ENCODE peak calls at places on chromosomes 12 and 14, in nine cellular contexts. H, J, X, P, C, I, O, A and E are unnamed samples.
A peak's percentile ranks its signal among the peaks of the same experiment; 100 is the strongest.

GRCh38 chr14:101072531-101072930 is 169.0 kb upstream of the RTL1 start:
- DNase-seq in A (peak; percentile 45), J (no peak), I (peak; percentile 8), H (no peak), C (no peak), O (no peak), X (peak; percentile 44), P (no peak), E (no peak)

GRCh38 chr12:26936559-26937442 is 980 bp downstream of the INTS13 start:
- DNase-seq in O (no peak), C (no peak), A (no peak), J (no peak), H (no peak), X (no peak), I (no peak), P (no peak), E (no peak)

GRCh38 chr14:78319411-78319810 is 149.2 kb downstream of the NRXN3 start:
- DNase-seq in H (no peak), J (no peak), O (no peak), I (no peak), P (no peak), X (no peak), C (no peak), A (no peak), E (no peak)

GRCh38 chr14:38056270-38056669 is 151.4 kb upstream of the SSTR1 start:
- DNase-seq in X (no peak), H (no peak), O (no peak), I (no peak), A (no peak), P (peak; percentile 9), C (no peak), J (no peak), E (no peak)

GRCh38 chr12:52631676-52632459 is 13.5 kb upstream of the KRT73 start:
- DNase-seq in C (no peak), A (peak; percentile 28), P (no peak), X (no peak), O (no peak), H (no peak), J (no peak), I (no peak), E (no peak)

GRCh38 chr12:7017870-7018349 is 366 bp downstream of the LPCAT3 start:
- DNase-seq in A (no peak), P (no peak), H (peak; percentile 20), O (no peak), C (no peak), J (no peak), I (no peak), X (peak; percentile 52), E (no peak)

GRCh38 chr12:4535871-4536270 is 2.8 kb upstream of the RAD51AP1 start:
- DNase-seq in C (no peak), I (no peak), P (no peak), A (no peak), J (no peak), O (no peak), H (no peak), X (no peak), E (no peak)

GRCh38 chr14:32403688-32404087 is 74.6 kb downstream of the AKAP6 start:
- DNase-seq in C (no peak), H (no peak), O (no peak), I (no peak), X (no peak), P (no peak), A (no peak), J (no peak), E (no peak)

GRCh38 chr14:55533960-55534359 is 46.0 kb upstream of the KTN1 start:
- DNase-seq in C (no peak), P (no peak), A (no peak), O (no peak), I (no peak), X (no peak), H (no peak), J (no peak), E (no peak)

GRCh38 chr12:63223128-63223527 is 72.1 kb upstream of the AVPR1A start:
- DNase-seq in X (no peak), J (no peak), P (no peak), A (no peak), H (no peak), O (no peak), C (no peak), I (no peak), E (no peak)

GRCh38 chr14:74573421-74574091 is 38.5 kb downstream of the LTBP2 start:
- DNase-seq in O (no peak), J (no peak), A (no peak), P (no peak), H (no peak), I (no peak), C (no peak), X (no peak), E (no peak)

GRCh38 chr14:105023791-105024480 is 3.1 kb upstream of the CDCA4 start:
- DNase-seq in J (no peak), X (no peak), O (no peak), H (no peak), C (no peak), A (no peak), I (no peak), P (no peak), E (no peak)

GRCh38 chr14:65958664-65959562 is 527.3 kb upstream of the CCDC196 start:
- DNase-seq in P (peak; percentile 62), I (no peak), A (no peak), O (no peak), J (no peak), X (no peak), C (no peak), H (no peak), E (no peak)

GRCh38 chr12:25377475-25378179 is 126.9 kb upstream of the KRAS start:
- DNase-seq in O (no peak), H (no peak), C (peak; percentile 63), X (no peak), A (no peak), I (no peak), P (no peak), J (no peak), E (no peak)

GRCh38 chr12:108640802-108641445 is 7.2 kb upstream of the SELPLG start:
- DNase-seq in J (no peak), P (no peak), H (no peak), I (no peak), O (peak; percentile 65), C (no peak), X (no peak), A (peak; percentile 69), E (no peak)

DNA sequence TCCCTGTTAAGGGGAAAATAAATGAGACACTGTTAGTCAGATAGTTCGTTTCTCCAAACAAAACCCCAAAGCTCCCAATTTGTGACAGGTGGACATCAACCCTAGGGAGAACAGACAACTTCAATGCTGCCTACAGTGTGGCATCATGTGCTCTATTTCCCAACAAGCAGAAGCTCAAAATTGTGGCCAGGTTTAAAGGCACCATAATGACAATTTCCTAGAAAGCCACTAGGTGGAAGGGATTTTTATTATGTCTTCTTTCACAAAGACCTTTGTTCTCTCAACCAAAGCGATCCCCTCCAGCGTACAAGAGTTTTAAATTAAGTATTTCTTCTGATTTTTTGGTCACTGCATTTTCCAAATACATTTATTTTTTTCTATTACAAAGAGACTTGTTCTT is 88.0 kb upstream of the MBIP start:
- DNase-seq in J (no peak), A (no peak), C (no peak), I (no peak), H (no peak), O (no peak), P (no peak), X (no peak), E (no peak)
- TF ChIP-seq CTCF in J (no peak), A (no peak), C (no peak), I (no peak), H (no peak), O (no peak), P (peak; percentile 6), X (no peak), E (no peak)

DNA sequence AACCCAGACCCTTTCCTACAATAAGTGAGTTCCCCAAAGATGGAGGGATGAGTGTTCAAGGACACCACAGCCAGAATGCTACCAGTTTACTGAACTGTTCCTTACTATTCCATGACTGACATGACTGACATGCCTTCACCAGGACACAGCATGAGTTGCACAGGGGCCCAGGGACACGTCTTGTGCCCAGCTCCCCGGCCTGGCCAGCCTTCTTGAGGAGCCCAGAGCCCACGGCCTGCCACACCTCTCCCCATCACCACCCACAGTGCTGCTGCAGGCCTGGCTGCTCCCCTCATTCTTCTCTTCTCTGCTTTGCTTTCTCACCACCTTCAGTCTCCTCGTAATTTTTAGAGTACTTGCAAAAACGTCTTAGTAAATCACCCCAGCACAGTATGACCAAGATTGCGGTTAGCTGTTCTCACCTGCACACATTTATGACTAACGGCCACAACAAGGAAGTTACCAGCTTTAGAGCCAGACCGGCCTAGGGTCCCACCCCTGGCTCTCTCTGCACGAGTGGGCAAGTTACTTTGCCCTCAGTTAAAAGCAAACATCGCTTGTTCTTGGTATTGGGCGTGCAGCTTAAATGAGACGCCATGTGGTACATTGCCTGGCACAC is 18.5 kb downstream of the PPP2R5E start:
- DNase-seq in I (no peak), X (no peak), A (no peak), C (no peak), J (no peak), H (no peak), P (no peak), O (no peak), E (no peak)
- TF ChIP-seq CTCF in I (no peak), X (no peak), A (no peak), C (no peak), J (no peak), H (no peak), P (no peak), O (no peak), E (no peak)

GRCh38 chr12:131388164-131388795 is 322.6 kb upstream of the SFSWAP start:
- DNase-seq in O (no peak), X (no peak), P (no peak), J (no peak), C (no peak), I (no peak), A (no peak), H (no peak), E (no peak)

GRCh38 chr12:131387281-131388163 is 323.4 kb upstream of the SFSWAP start:
- DNase-seq in J (no peak), O (no peak), I (no peak), X (no peak), P (no peak), A (no peak), H (no peak), C (no peak), E (no peak)

GRCh38 chr12:131389051-131390013 is 321.6 kb upstream of the SFSWAP start:
- DNase-seq in I (no peak), C (no peak), X (no peak), H (no peak), O (no peak), P (no peak), A (no peak), J (no peak), E (no peak)

GRCh38 chr12:131391399-131391798 is 319.5 kb upstream of the SFSWAP start:
- DNase-seq in I (no peak), P (no peak), A (no peak), C (no peak), O (no peak), J (no peak), X (no peak), H (no peak), E (no peak)

GRCh38 chr12:131390408-131391100 is 320.3 kb upstream of the SFSWAP start:
- DNase-seq in X (no peak), P (peak; percentile 79), I (peak; percentile 82), C (no peak), A (no peak), J (peak; percentile 65), O (no peak), H (no peak), E (no peak)
- TF ChIP-seq CTCF in X (no peak), P (peak; percentile 6), I (no peak), C (no peak), A (no peak), J (no peak), O (no peak), H (no peak), E (no peak)

GRCh38 chr14:31286456-31287293 is 79.1 kb upstream of the HECTD1 start:
- DNase-seq in A (no peak), O (no peak), J (no peak), H (no peak), C (no peak), I (no peak), P (peak; percentile 36), X (no peak), E (no peak)
- TF ChIP-seq CTCF in A (no peak), O (no peak), J (no peak), H (no peak), C (peak; percentile 24), I (peak; percentile 50), P (peak; percentile 52), X (no peak), E (no peak)